ENCODE peak calls at places on chromosomes 5 and 9, in nine cellular contexts. I, P, X, Y, S, O, K, F and H are unnamed samples.

GRCh38 chr9:106287108-106287631 is 575.8 kb upstream of the ZNF462 start:
- DNase-seq in O (no peak), X (no peak), Y (no peak), S (peak; percentile 60), I (no peak), P (no peak), K (peak; percentile 6), F (no peak), H (peak; percentile 10)

GRCh38 chr5:28809811-28810750 is 1771.7 kb upstream of the CDH9 start:
- DNase-seq in P (no peak), F (no peak), S (no peak), I (no peak), O (no peak), K (no peak), Y (no peak), X (peak; percentile 32), H (no peak)

GRCh38 chr5:32276173-32276853 is 36.4 kb downstream of the MTMR12 start:
- DNase-seq in F (no peak), I (peak; percentile 90), P (no peak), O (no peak), Y (peak; percentile 14), K (no peak), S (no peak), X (no peak), H (peak; percentile 66)

GRCh38 chr9:97982191-97982718 is 886 bp upstream of the ANP32B start:
- DNase-seq in Y (peak; percentile 78), F (no peak), K (no peak), O (no peak), S (no peak), X (no peak), P (no peak), I (no peak), H (no peak)

GRCh38 chr9:95105519-95106287 is 211.8 kb downstream of the FANCC start:
- DNase-seq in F (no peak), P (peak; percentile 35), S (no peak), K (no peak), I (peak; percentile 74), X (no peak), O (no peak), Y (no peak), H (no peak)

GRCh38 chr5:127028822-127029457 is 1.4 kb downstream of the MARCHF3 start:
- DNase-seq in Y (peak; percentile 84), O (peak; percentile 40), K (peak; percentile 81), P (no peak), F (no peak), I (no peak), S (no peak), X (no peak), H (peak; percentile 16)

GRCh38 chr9:134063876-134064450 is 3.9 kb downstream of the BRD3 start:
- DNase-seq in Y (no peak), O (no peak), S (no peak), I (no peak), F (no peak), P (no peak), X (no peak), K (no peak), H (no peak)

GRCh38 chr9:15213249-15213648 is 93.8 kb downstream of the TTC39B start:
- DNase-seq in O (no peak), X (no peak), Y (no peak), F (no peak), P (no peak), K (no peak), S (no peak), I (no peak), H (no peak)

GRCh38 chr5:134092875-134093274 is 21.6 kb upstream of the TCF7 start:
- DNase-seq in F (no peak), K (no peak), Y (no peak), X (no peak), I (peak; percentile 82), P (no peak), S (no peak), O (no peak), H (no peak)

GRCh38 chr9:129027685-129028191 is 393 bp downstream of the SH3GLB2 start:
- DNase-seq in O (no peak), K (peak; percentile 50), Y (peak; percentile 90), X (no peak), I (peak; percentile 69), F (no peak), P (no peak), S (peak; percentile 13), H (peak; percentile 85)

GRCh38 chr5:40623480-40624420 is 56.0 kb upstream of the PTGER4 start:
- DNase-seq in Y (no peak), I (no peak), X (no peak), K (no peak), S (no peak), O (no peak), P (no peak), F (no peak), H (no peak)

GRCh38 chr5:85621668-85622067 is 996.1 kb upstream of the COX7C start:
- DNase-seq in Y (no peak), X (no peak), S (no peak), K (no peak), O (no peak), P (no peak), F (no peak), I (no peak), H (no peak)

GRCh38 chr5:134945041-134945440 is 22.7 kb upstream of the CATSPER3 start:
- DNase-seq in K (no peak), I (no peak), P (no peak), Y (no peak), X (no peak), O (no peak), F (no peak), S (no peak), H (no peak)

GRCh38 chr5:42951847-42952411 is 88.2 kb downstream of the ANXA2R start:
- DNase-seq in Y (peak; percentile 80), X (peak; percentile 63), K (peak; percentile 14), I (peak; percentile 23), P (no peak), F (peak; percentile 82), S (peak; percentile 42), O (no peak), H (no peak)

GRCh38 chr5:134145061-134145757 is 30.7 kb downstream of the TCF7 start:
- DNase-seq in I (no peak), X (no peak), P (peak; percentile 17), Y (no peak), K (no peak), S (no peak), O (no peak), F (no peak), H (no peak)

GRCh38 chr9:69180670-69181069 is 6.6 kb downstream of the TJP2 start:
- DNase-seq in O (no peak), X (no peak), S (peak; percentile 53), K (peak; percentile 98), F (no peak), I (peak; percentile 97), P (no peak), Y (peak; percentile 93), H (no peak)

GRCh38 chr5:146565764-146566163 is 49.8 kb upstream of the GPR151 start:
- DNase-seq in Y (peak; percentile 53), S (peak; percentile 43), X (no peak), F (peak; percentile 59), O (peak; percentile 61), I (peak; percentile 69), P (no peak), K (peak; percentile 80), H (peak; percentile 73)

GRCh38 chr9:2320126-2320525 is 301.5 kb upstream of the VLDLR start:
- DNase-seq in X (no peak), O (no peak), I (no peak), S (no peak), K (peak; percentile 80), P (no peak), Y (no peak), F (no peak), H (no peak)

GRCh38 chr5:103674739-103675138 is 112.2 kb upstream of the NUDT12 start:
- DNase-seq in F (no peak), I (no peak), Y (no peak), K (peak; percentile 1), O (no peak), P (no peak), S (no peak), X (no peak), H (no peak)

GRCh38 chr9:94553029-94553938 is 1.6 kb upstream of the PCAT7 start:
- DNase-seq in K (no peak), S (no peak), P (no peak), Y (no peak), I (peak; percentile 68), X (no peak), F (no peak), O (no peak), H (no peak)

GRCh38 chr5:136084698-136085097 is 47.9 kb upstream of the SMAD5 start:
- DNase-seq in O (peak; percentile 40), P (no peak), S (no peak), Y (no peak), F (no peak), X (peak; percentile 77), I (no peak), K (no peak), H (no peak)

GRCh38 chr5:1439388-1440097 is 5.7 kb downstream of the SLC6A3 start:
- DNase-seq in S (no peak), O (no peak), I (no peak), K (no peak), Y (no peak), X (no peak), F (no peak), P (no peak), H (no peak)

GRCh38 chr5:83496626-83497025 is 25.1 kb downstream of the VCAN start:
- DNase-seq in I (no peak), K (no peak), X (no peak), Y (no peak), F (no peak), P (no peak), S (no peak), O (no peak), H (no peak)

GRCh38 chr5:149378241-149378805 is 769 bp downstream of the IL17B start:
- DNase-seq in F (no peak), I (no peak), K (no peak), Y (no peak), X (no peak), S (peak; percentile 18), P (no peak), O (no peak), H (no peak)

GRCh38 chr5:11797132-11797531 is 107.1 kb downstream of the CTNND2 start:
- DNase-seq in K (no peak), I (no peak), S (no peak), X (no peak), F (no peak), Y (no peak), O (peak; percentile 38), P (no peak), H (no peak)

GRCh38 chr5:118293378-118293777 is 695.0 kb downstream of the DTWD2 start:
- DNase-seq in I (peak; percentile 18), F (no peak), K (no peak), P (no peak), S (peak; percentile 2), Y (no peak), X (no peak), O (no peak), H (no peak)

GRCh38 chr5:141978389-141978788 is 9.5 kb downstream of the RNF14 start:
- DNase-seq in Y (no peak), P (no peak), K (no peak), S (no peak), I (no peak), X (no peak), O (no peak), F (no peak), H (no peak)

GRCh38 chr9:68979538-68980314 is 34.2 kb downstream of the PRKACG start:
- DNase-seq in I (no peak), K (no peak), O (no peak), S (no peak), F (peak; percentile 65), P (no peak), X (peak; percentile 62), Y (no peak), H (no peak)

GRCh38 chr9:2602704-2603116 is 18.9 kb upstream of the VLDLR start:
- DNase-seq in X (no peak), P (no peak), K (peak; percentile 4), Y (no peak), S (no peak), O (no peak), I (peak; percentile 9), F (no peak), H (peak; percentile 11)

GRCh38 chr9:136193891-136194279 is 11.0 kb downstream of the LHX3 start:
- DNase-seq in Y (peak; percentile 55), P (no peak), X (no peak), F (no peak), S (no peak), O (no peak), K (no peak), I (no peak), H (no peak)

GRCh38 chr5:168072665-168073064 is 218.8 kb upstream of the WWC1 start:
- DNase-seq in S (no peak), P (no peak), F (no peak), O (no peak), K (no peak), Y (no peak), I (no peak), X (no peak), H (no peak)